ENCODE peak calls at places on chromosomes 5 and 9, in five cellular contexts. One of them, this sample, is unnamed.

GRCh38 chr5:6595405-6595804 is 37.4 kb downstream of the NSUN2 start:
- DNase-seq in K562: no peak
- DNase-seq in H1: no peak
- DNase-seq in HepG2: no peak
- DNase-seq in GM12878: no peak
- DNase-seq in this sample: no peak

GRCh38 chr9:88746029-88746743 is 211.2 kb downstream of the NXNL2 start:
- DNase-seq in K562: no peak
- DNase-seq in H1: no peak
- DNase-seq in HepG2: no peak
- DNase-seq in GM12878: no peak
- DNase-seq in this sample: no peak

GRCh38 chr5:149130121-149130931 is 11.0 kb upstream of the ABLIM3 start:
- DNase-seq in K562: no peak
- DNase-seq in H1: no peak
- DNase-seq in HepG2: no peak
- DNase-seq in GM12878: no peak
- DNase-seq in this sample: no peak

GRCh38 chr5:32984851-32985250 is 273.7 kb downstream of the NPR3 start:
- DNase-seq in K562: no peak
- DNase-seq in H1: no peak
- DNase-seq in HepG2: no peak
- DNase-seq in GM12878: no peak
- DNase-seq in this sample: no peak

GRCh38 chr5:135239461-135240282 is 159.4 kb downstream of the MACROH2A1 start:
- DNase-seq in K562: no peak
- DNase-seq in H1: peak
- DNase-seq in HepG2: no peak
- DNase-seq in GM12878: no peak
- DNase-seq in this sample: no peak

GRCh38 chr9:72733896-72734295 is 212.5 kb downstream of the TMC1 start:
- DNase-seq in K562: no peak
- DNase-seq in H1: no peak
- DNase-seq in HepG2: no peak
- DNase-seq in GM12878: no peak
- DNase-seq in this sample: no peak

GRCh38 chr5:127227881-127228280 is 62.7 kb upstream of the MEGF10 start:
- DNase-seq in K562: no peak
- DNase-seq in H1: no peak
- DNase-seq in HepG2: no peak
- DNase-seq in GM12878: no peak
- DNase-seq in this sample: no peak

GRCh38 chr9:133130721-133131244 is 9.7 kb upstream of the RALGDS start:
- DNase-seq in K562: no peak
- DNase-seq in H1: no peak
- DNase-seq in HepG2: no peak
- DNase-seq in GM12878: no peak
- DNase-seq in this sample: no peak

GRCh38 chr9:87792831-87793288 is 66.9 kb downstream of the CTSL start:
- DNase-seq in K562: peak
- DNase-seq in H1: no peak
- DNase-seq in HepG2: peak
- DNase-seq in GM12878: peak
- DNase-seq in this sample: peak

GRCh38 chr5:32059779-32060178 is 114.3 kb downstream of the GOLPH3 start:
- DNase-seq in K562: no peak
- DNase-seq in H1: no peak
- DNase-seq in HepG2: no peak
- DNase-seq in GM12878: no peak
- DNase-seq in this sample: no peak

GRCh38 chr5:95915999-95916686 is 45.5 kb downstream of the ELL2 start:
- DNase-seq in K562: no peak
- DNase-seq in H1: no peak
- DNase-seq in HepG2: no peak
- DNase-seq in GM12878: no peak
- DNase-seq in this sample: peak

GRCh38 chr9:79477955-79478751 is 93.6 kb upstream of the TLE4 start:
- DNase-seq in K562: no peak
- DNase-seq in H1: peak
- DNase-seq in HepG2: peak
- DNase-seq in GM12878: no peak
- DNase-seq in this sample: no peak

GRCh38 chr5:124677376-124677998 is 69.0 kb downstream of the ZNF608 start:
- DNase-seq in K562: no peak
- DNase-seq in H1: no peak
- DNase-seq in HepG2: no peak
- DNase-seq in GM12878: no peak
- DNase-seq in this sample: no peak

GRCh38 chr5:115351356-115352195 is 55.1 kb upstream of the CCDC112 start:
- DNase-seq in K562: no peak
- DNase-seq in H1: no peak
- DNase-seq in HepG2: no peak
- DNase-seq in GM12878: no peak
- DNase-seq in this sample: no peak

GRCh38 chr9:126705767-126706697 is 92.3 kb downstream of the LMX1B start:
- DNase-seq in K562: peak
- DNase-seq in H1: peak
- DNase-seq in HepG2: peak
- DNase-seq in GM12878: no peak
- DNase-seq in this sample: peak

GRCh38 chr5:112930082-112930344 is 8.0 kb upstream of the REEP5 start:
- DNase-seq in K562: no peak
- DNase-seq in H1: no peak
- DNase-seq in HepG2: no peak
- DNase-seq in GM12878: peak
- DNase-seq in this sample: no peak

GRCh38 chr5:29516224-29516623 is 1677.3 kb upstream of the CDH6 start:
- DNase-seq in K562: no peak
- DNase-seq in H1: no peak
- DNase-seq in HepG2: no peak
- DNase-seq in GM12878: no peak
- DNase-seq in this sample: no peak

GRCh38 chr5:95664204-95664786 is 17.7 kb downstream of the RFESD start:
- DNase-seq in K562: no peak
- DNase-seq in H1: no peak
- DNase-seq in HepG2: peak
- DNase-seq in GM12878: peak
- DNase-seq in this sample: no peak

GRCh38 chr5:38831909-38832308 is 13.9 kb upstream of the OSMR start:
- DNase-seq in K562: peak
- DNase-seq in H1: no peak
- DNase-seq in HepG2: peak
- DNase-seq in GM12878: no peak
- DNase-seq in this sample: peak
- TF ChIP-seq CTCF in K562: peak
- TF ChIP-seq CTCF in H1: peak
- TF ChIP-seq CTCF in HepG2: peak
- TF ChIP-seq CTCF in GM12878: peak
- TF ChIP-seq CTCF in this sample: peak

GRCh38 chr5:141691867-141692532 is 10.0 kb upstream of the ARAP3 start:
- DNase-seq in K562: peak
- DNase-seq in H1: peak
- DNase-seq in HepG2: peak
- DNase-seq in GM12878: no peak
- DNase-seq in this sample: peak
- H3K4me3 ChIP-seq in K562: peak
- H3K4me3 ChIP-seq in H1: peak
- H3K4me3 ChIP-seq in HepG2: no peak
- H3K4me3 ChIP-seq in GM12878: no peak
- H3K4me3 ChIP-seq in this sample: peak

GRCh38 chr5:170100051-170100943 is 5.4 kb upstream of the FOXI1 start:
- DNase-seq in K562: peak
- DNase-seq in H1: peak
- DNase-seq in HepG2: peak
- DNase-seq in GM12878: peak
- DNase-seq in this sample: peak

GRCh38 chr5:170097934-170098333 is 7.8 kb upstream of the FOXI1 start:
- DNase-seq in K562: no peak
- DNase-seq in H1: no peak
- DNase-seq in HepG2: no peak
- DNase-seq in GM12878: no peak
- DNase-seq in this sample: peak

GRCh38 chr5:170092702-170093101 is 13.0 kb upstream of the FOXI1 start:
- DNase-seq in K562: no peak
- DNase-seq in H1: no peak
- DNase-seq in HepG2: no peak
- DNase-seq in GM12878: no peak
- DNase-seq in this sample: no peak

DNA sequence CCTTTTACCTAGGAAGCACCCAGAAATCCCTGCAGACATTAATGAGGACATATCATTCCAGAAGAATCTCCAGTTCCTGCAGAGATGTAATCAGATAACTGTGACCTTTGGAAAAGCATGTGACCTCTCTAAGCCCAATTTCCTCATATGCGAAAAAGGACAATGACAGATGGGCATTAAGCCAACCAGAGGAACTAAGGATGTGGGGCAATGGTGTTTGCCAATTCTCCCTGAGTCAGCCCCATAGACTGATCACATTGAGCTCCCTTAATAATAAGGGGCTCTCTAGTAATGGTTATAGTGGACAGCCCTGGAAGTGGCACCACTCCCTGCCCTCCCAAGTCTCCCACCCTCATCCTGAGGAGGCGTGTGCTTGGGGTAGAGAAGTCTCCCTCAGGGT is 10.0 kb upstream of the FOXI1 start:
- DNase-seq in K562: no peak
- DNase-seq in H1: no peak
- DNase-seq in HepG2: no peak
- DNase-seq in GM12878: no peak
- DNase-seq in this sample: peak
- TF ChIP-seq GABPA in K562: no peak
- TF ChIP-seq GABPA in H1: no peak
- TF ChIP-seq GABPA in HepG2: no peak
- TF ChIP-seq GABPA in GM12878: no peak
- TF ChIP-seq GABPA in this sample: no peak

DNA sequence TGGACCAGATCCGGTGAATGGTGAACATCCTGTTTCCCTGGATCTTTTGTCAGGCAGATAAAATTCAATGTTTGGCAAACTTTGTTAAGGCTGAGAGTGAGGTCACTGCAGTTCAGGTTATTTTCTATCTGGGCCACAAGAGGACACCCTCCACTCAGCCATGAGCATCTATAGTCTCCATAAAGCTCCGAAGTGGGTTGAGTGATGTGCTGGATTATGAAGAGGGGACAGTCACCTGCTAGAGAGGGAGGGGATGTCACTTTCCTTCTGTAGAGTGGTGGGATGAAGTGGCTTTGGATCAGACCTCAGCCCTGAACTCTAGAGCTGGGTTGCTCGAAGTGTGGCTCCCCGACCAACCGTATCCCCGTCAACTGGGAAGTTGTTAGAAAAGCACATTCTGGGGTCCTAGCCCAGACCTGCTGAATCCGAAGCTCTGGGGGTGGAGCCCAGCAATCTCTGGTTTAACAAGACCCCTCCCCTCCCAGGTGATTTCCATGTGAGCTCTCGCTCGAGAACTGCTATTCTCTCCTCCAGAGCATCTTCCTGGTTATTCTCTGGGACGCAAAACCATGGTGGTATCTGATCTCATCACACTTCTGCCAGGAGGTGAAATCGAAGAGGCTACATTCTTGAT is 31.8 kb upstream of the FGF1 start:
- DNase-seq in K562: no peak
- DNase-seq in H1: no peak
- DNase-seq in HepG2: peak
- DNase-seq in GM12878: no peak
- DNase-seq in this sample: peak
- TF ChIP-seq CTCF in K562: peak
- TF ChIP-seq CTCF in H1: peak
- TF ChIP-seq CTCF in HepG2: peak
- TF ChIP-seq CTCF in GM12878: peak
- TF ChIP-seq CTCF in this sample: peak

GRCh38 chr5:156095709-156096241 is 231.2 kb upstream of the SGCD start:
- DNase-seq in K562: no peak
- DNase-seq in H1: no peak
- DNase-seq in HepG2: no peak
- DNase-seq in GM12878: no peak
- DNase-seq in this sample: no peak

GRCh38 chr5:156096259-156096658 is 230.7 kb upstream of the SGCD start:
- DNase-seq in K562: no peak
- DNase-seq in H1: no peak
- DNase-seq in HepG2: no peak
- DNase-seq in GM12878: no peak
- DNase-seq in this sample: no peak

GRCh38 chr5:156093024-156093423 is 233.9 kb upstream of the SGCD start:
- DNase-seq in K562: no peak
- DNase-seq in H1: no peak
- DNase-seq in HepG2: no peak
- DNase-seq in GM12878: no peak
- DNase-seq in this sample: no peak

DNA sequence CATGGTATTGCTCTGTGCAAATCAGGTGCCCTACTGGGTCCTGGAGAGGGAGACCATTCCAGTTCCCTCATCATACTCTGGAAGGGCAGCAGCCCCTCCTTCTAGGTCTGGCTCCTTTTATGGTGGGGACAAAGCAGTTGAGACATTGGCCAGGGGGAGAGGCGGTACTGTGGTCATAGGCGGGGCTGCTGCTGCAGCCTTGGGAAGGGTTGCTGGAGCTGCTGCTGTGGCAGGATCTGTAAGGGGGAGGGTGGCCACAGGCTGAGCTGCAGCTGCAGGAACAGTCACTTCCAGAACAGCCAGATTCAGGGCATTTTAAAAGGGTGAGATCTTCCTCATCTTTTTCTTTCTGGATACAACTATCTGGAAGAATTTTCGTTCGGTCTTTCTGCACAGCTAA is 233.0 kb upstream of the SGCD start:
- DNase-seq in K562: no peak
- DNase-seq in H1: no peak
- DNase-seq in HepG2: no peak
- DNase-seq in GM12878: no peak
- DNase-seq in this sample: no peak
- H3K4me3 ChIP-seq in K562: no peak
- H3K4me3 ChIP-seq in H1: no peak
- H3K4me3 ChIP-seq in HepG2: no peak
- H3K4me3 ChIP-seq in GM12878: no peak
- H3K4me3 ChIP-seq in this sample: no peak

GRCh38 chr9:114237781-114238180 is 82.4 kb downstream of the COL27A1 start:
- DNase-seq in K562: no peak
- DNase-seq in H1: no peak
- DNase-seq in HepG2: no peak
- DNase-seq in GM12878: no peak
- DNase-seq in this sample: no peak

GRCh38 chr9:114240647-114241558 is 82.0 kb upstream of the ORM1 start:
- DNase-seq in K562: no peak
- DNase-seq in H1: no peak
- DNase-seq in HepG2: no peak
- DNase-seq in GM12878: no peak
- DNase-seq in this sample: no peak

GRCh38 chr9:114238471-114238870 is 83.1 kb downstream of the COL27A1 start:
- DNase-seq in K562: no peak
- DNase-seq in H1: no peak
- DNase-seq in HepG2: no peak
- DNase-seq in GM12878: no peak
- DNase-seq in this sample: no peak

GRCh38 chr9:114240216-114240615 is 82.7 kb upstream of the ORM1 start:
- DNase-seq in K562: no peak
- DNase-seq in H1: no peak
- DNase-seq in HepG2: no peak
- DNase-seq in GM12878: no peak
- DNase-seq in this sample: no peak

GRCh38 chr9:114238919-114239879 is 83.7 kb upstream of the ORM1 start:
- DNase-seq in K562: peak
- DNase-seq in H1: no peak
- DNase-seq in HepG2: peak
- DNase-seq in GM12878: no peak
- DNase-seq in this sample: peak
- TF ChIP-seq GABPA in K562: no peak
- TF ChIP-seq GABPA in H1: no peak
- TF ChIP-seq GABPA in HepG2: no peak
- TF ChIP-seq GABPA in GM12878: no peak
- TF ChIP-seq GABPA in this sample: no peak

This sample was measured in HL-60.